ENCODE peak calls at places on chromosomes 13 and 19, in seven cellular contexts. U is EL; H is NCI-H748 treated with DMSO at 0.1 percent for 48 hours; T is CD4-positive, alpha-beta memory T cell; D is glutamatergic neuron; O is SJCRH30; W is activated CD4-positive, alpha-beta T cell treated with anti-CD3 and anti-CD28 coated beads, Interleukin-2, amount 10 ng/mL, durations not matched to agents 7 days and 5 days. L is an unnamed sample.

GRCh38 chr19:45125975-45126493 is 33.1 kb downstream of the PPP1R37 start:
- DNase-seq in W (peak), H (no peak), T (peak), U (peak), O (peak), D (peak), L (peak)

GRCh38 chr19:29837448-29837961 is 25.7 kb downstream of the CCNE1 start:
- DNase-seq in U (no peak), T (peak), O (no peak), W (peak), H (no peak), D (no peak), L (peak)

GRCh38 chr13:44921931-44922758 is 67.1 kb downstream of the NUFIP1 start:
- DNase-seq in T (no peak), W (no peak), H (no peak), U (peak), O (peak), D (no peak), L (no peak)

GRCh38 chr13:101706651-101707050 is 254.2 kb downstream of the ITGBL1 start:
- DNase-seq in U (peak), O (peak), T (peak), W (peak), H (no peak), D (no peak), L (no peak)

GRCh38 chr13:99227331-99227900 is 26.8 kb downstream of the UBAC2 start:
- DNase-seq in H (no peak), U (peak), O (no peak), T (no peak), D (no peak), W (peak), L (no peak)

GRCh38 chr19:42199440-42200115 is 17.9 kb downstream of the DEDD2 start:
- DNase-seq in H (no peak), T (peak), D (no peak), U (no peak), O (no peak), W (peak), L (no peak)

GRCh38 chr13:114012921-114013320 is 39.0 kb upstream of the C13orf46 start:
- DNase-seq in H (no peak), U (no peak), D (peak), T (no peak), W (no peak), O (no peak), L (no peak)

GRCh38 chr19:41225238-41226052 is 6.4 kb downstream of the AXL start:
- DNase-seq in H (no peak), D (no peak), W (no peak), T (no peak), O (no peak), U (peak), L (no peak)

GRCh38 chr13:98984118-98984517 is 6.3 kb upstream of the DOCK9 start:
- DNase-seq in H (no peak), W (no peak), O (no peak), T (no peak), U (no peak), D (no peak), L (no peak)

GRCh38 chr13:36275190-36276002 is 22.2 kb downstream of the CCDC169 start:
- DNase-seq in T (no peak), U (peak), D (no peak), W (peak), H (peak), O (peak), L (peak)

GRCh38 chr19:38736036-38736412 is 8.2 kb downstream of the CAPN12 start:
- DNase-seq in D (peak), W (peak), H (peak), T (peak), U (peak), O (no peak), L (peak)

GRCh38 chr13:73938375-73939070 is 195.7 kb downstream of the KLF12 start:
- DNase-seq in O (peak), H (no peak), W (no peak), U (peak), D (no peak), T (no peak), L (no peak)

GRCh38 chr13:80755925-80756324 is 415.0 kb upstream of the SPRY2 start:
- DNase-seq in W (no peak), D (no peak), H (no peak), O (no peak), T (no peak), U (no peak), L (no peak)

GRCh38 chr13:44972956-44973581 is 16.2 kb downstream of the NUFIP1 start:
- DNase-seq in W (no peak), D (no peak), O (peak), H (peak), T (no peak), U (peak), L (peak)

GRCh38 chr19:19026299-19026971 is 6.9 kb downstream of the SUGP2 start:
- DNase-seq in H (no peak), T (no peak), U (no peak), W (no peak), O (no peak), D (no peak), L (no peak)

GRCh38 chr13:68125087-68125480 is 894.9 kb upstream of the PCDH9 start:
- DNase-seq in O (no peak), D (no peak), H (no peak), T (no peak), U (no peak), W (no peak), L (no peak)

GRCh38 chr13:100625447-100625846 is 36.9 kb upstream of the GGACT start:
- DNase-seq in H (no peak), D (no peak), T (no peak), W (no peak), U (no peak), O (no peak), L (no peak)

GRCh38 chr19:15323496-15324235 is 8.7 kb downstream of the BRD4 start:
- DNase-seq in T (no peak), H (no peak), W (no peak), O (no peak), U (peak), D (no peak), L (no peak)

GRCh38 chr19:18782559-18783225 is 8.4 kb downstream of the COMP start:
- DNase-seq in T (no peak), U (no peak), O (no peak), W (no peak), H (no peak), D (no peak), L (peak)

GRCh38 chr13:29161653-29162052 is 341.5 kb downstream of the MTUS2 start:
- DNase-seq in O (no peak), D (peak), T (no peak), H (no peak), U (no peak), W (no peak), L (no peak)

GRCh38 chr19:32619051-32619685 is 38.2 kb downstream of the PDCD5 start:
- DNase-seq in H (no peak), O (no peak), D (no peak), U (no peak), T (no peak), W (no peak), L (no peak)

GRCh38 chr13:41427700-41428099 is 29.6 kb upstream of the RGCC start:
- DNase-seq in O (no peak), H (no peak), W (no peak), T (no peak), D (no peak), U (no peak), L (no peak)

GRCh38 chr13:99969934-99970760 is 1.4 kb downstream of the ZIC5 start:
- DNase-seq in U (no peak), D (no peak), H (peak), O (peak), W (peak), T (no peak), L (no peak)

GRCh38 chr13:110964229-110965037 is 49.6 kb upstream of the ANKRD10 start:
- DNase-seq in O (no peak), U (no peak), T (no peak), H (no peak), W (no peak), D (no peak), L (no peak)

GRCh38 chr13:105363747-105364177 is 1171.7 kb downstream of the EFNB2 start:
- DNase-seq in W (no peak), H (no peak), T (no peak), O (peak), U (no peak), D (no peak), L (no peak)

GRCh38 chr19:1026189-1027019 is at the start of gene CNN2:
- DNase-seq in W (peak), H (no peak), T (peak), O (peak), U (peak), D (peak), L (peak)

GRCh38 chr13:99422556-99423220 is 78.6 kb upstream of the TM9SF2 start:
- DNase-seq in U (no peak), O (no peak), H (no peak), T (no peak), W (no peak), D (no peak), L (no peak)

GRCh38 chr13:36354842-36355241 is 8.6 kb upstream of the SPART start:
- DNase-seq in W (no peak), T (no peak), O (no peak), D (no peak), H (no peak), U (no peak), L (no peak)

GRCh38 chr19:52226652-52227051 is 36.8 kb downstream of the PPP2R1A start:
- DNase-seq in U (no peak), W (no peak), T (no peak), H (no peak), D (no peak), O (no peak), L (no peak)

GRCh38 chr13:92823059-92823458 is 403.5 kb upstream of the GPC6 start:
- DNase-seq in D (no peak), W (no peak), O (no peak), H (peak), T (no peak), U (no peak), L (no peak)

GRCh38 chr13:113785051-113786010 is 26.3 kb downstream of the TMEM255B start:
- DNase-seq in T (no peak), H (no peak), W (no peak), O (no peak), D (no peak), U (peak), L (peak)

GRCh38 chr13:42728507-42729180 is 52.7 kb upstream of the FAM216B start:
- DNase-seq in W (no peak), T (no peak), H (no peak), O (no peak), U (no peak), D (no peak), L (no peak)

GRCh38 chr19:18013621-18014111 is 5.7 kb downstream of the ARRDC2 start:
- DNase-seq in H (no peak), O (no peak), W (no peak), T (no peak), D (no peak), U (no peak), L (no peak)

GRCh38 chr13:26837997-26838396 is 77.4 kb upstream of the GPR12 start:
- DNase-seq in H (no peak), O (no peak), W (no peak), T (no peak), D (no peak), U (no peak), L (no peak)